ENCODE peak calls at places on chromosomes 12 and 14, in ten cellular contexts. R, O, B, Y, J, H, Q, P, T and C are unnamed samples.

GRCh38 chr14:53304726-53305381 is 151.7 kb upstream of the DDHD1 start:
- DNase-seq in H (no peak), J (no peak), O (peak), P (no peak), Y (no peak), T (no peak), Q (no peak), B (no peak), R (no peak), C (no peak)

GRCh38 chr12:56338643-56339422 is at the start of gene IL23A:
- DNase-seq in H (no peak), R (peak), P (no peak), O (no peak), J (peak), Q (no peak), Y (no peak), B (no peak), T (no peak), C (peak)

GRCh38 chr12:1532367-1532752 is 62.0 kb downstream of the FBXL14 start:
- DNase-seq in Q (no peak), J (no peak), T (no peak), P (no peak), B (no peak), O (no peak), R (no peak), H (no peak), Y (no peak), C (no peak)

GRCh38 chr12:47905313-47905730 is 528 bp upstream of the VDR start:
- DNase-seq in Y (peak), R (peak), T (no peak), H (no peak), P (peak), B (peak), O (no peak), Q (no peak), J (no peak), C (no peak)

GRCh38 chr12:45034861-45035265 is 16.0 kb downstream of the DBX2 start:
- DNase-seq in Q (no peak), H (no peak), Y (no peak), P (no peak), R (no peak), B (no peak), O (no peak), J (no peak), T (no peak), C (no peak)

GRCh38 chr14:105891631-105892452 is 365.5 kb downstream of the TMEM121 start:
- DNase-seq in Y (peak), P (peak), B (peak), O (no peak), H (no peak), T (no peak), J (no peak), R (no peak), Q (no peak), C (no peak)

GRCh38 chr12:98456583-98457573 is 58.5 kb upstream of the TMPO start:
- DNase-seq in H (peak), J (peak), Y (peak), T (no peak), Q (no peak), B (peak), P (peak), R (peak), O (no peak), C (no peak)

GRCh38 chr14:35336171-35337073 is 44.2 kb downstream of the PSMA6 start:
- DNase-seq in J (no peak), H (peak), Y (peak), O (peak), B (peak), R (peak), T (no peak), P (peak), Q (peak), C (no peak)

GRCh38 chr14:101716077-101716950 is 45.2 kb upstream of the PPP2R5C start:
- DNase-seq in J (no peak), H (no peak), R (no peak), Y (no peak), B (no peak), O (no peak), P (no peak), Q (no peak), T (no peak), C (no peak)

GRCh38 chr12:87280893-87281292 is 748.3 kb downstream of the C12orf50 start:
- DNase-seq in Q (no peak), T (no peak), H (no peak), R (no peak), J (no peak), B (no peak), O (no peak), Y (no peak), P (no peak), C (no peak)

GRCh38 chr12:110869035-110869434 is 22.2 kb downstream of the CCDC63 start:
- DNase-seq in J (no peak), B (no peak), R (no peak), P (no peak), T (no peak), Q (no peak), O (no peak), H (no peak), Y (no peak), C (no peak)

GRCh38 chr12:82817368-82817767 is 130.7 kb downstream of the TMTC2 start:
- DNase-seq in Y (no peak), P (no peak), O (no peak), R (no peak), B (no peak), H (no peak), T (no peak), J (no peak), Q (no peak), C (peak)

GRCh38 chr12:53452159-53453077 is 516 bp downstream of the PCBP2 start:
- DNase-seq in H (peak), B (peak), J (peak), Y (peak), Q (peak), P (peak), T (no peak), R (peak), O (peak), C (no peak)

GRCh38 chr14:74527736-74528280 is 34.2 kb downstream of the ISCA2 start:
- DNase-seq in Q (no peak), O (no peak), P (no peak), J (no peak), R (no peak), H (no peak), T (no peak), B (no peak), Y (no peak), C (no peak)

GRCh38 chr12:124700810-124701594 is 133.6 kb upstream of the NCOR2 start:
- DNase-seq in H (no peak), P (peak), Q (no peak), O (no peak), J (no peak), B (peak), R (peak), T (no peak), Y (no peak), C (no peak)

GRCh38 chr14:74217672-74218448 is 21.4 kb upstream of the VSX2 start:
- DNase-seq in B (peak), J (peak), Q (peak), T (no peak), P (peak), R (peak), O (peak), Y (peak), H (peak), C (no peak)

GRCh38 chr12:109797905-109798669 is 35.1 kb downstream of the TRPV4 start:
- DNase-seq in T (no peak), B (no peak), J (no peak), H (no peak), Q (no peak), Y (no peak), P (no peak), R (no peak), O (no peak), C (no peak)

GRCh38 chr14:70718383-70719123 is 76.8 kb downstream of the TTC9 start:
- DNase-seq in B (no peak), O (no peak), Q (no peak), R (no peak), P (no peak), Y (no peak), J (no peak), H (no peak), T (no peak), C (no peak)

GRCh38 chr12:24911284-24911791 is 37.6 kb downstream of the BCAT1 start:
- DNase-seq in T (no peak), Y (no peak), Q (peak), J (no peak), P (no peak), H (no peak), O (peak), R (peak), B (no peak), C (no peak)

GRCh38 chr14:64817631-64818030 is 62.1 kb downstream of the SPTB start:
- DNase-seq in Q (no peak), O (no peak), T (no peak), R (no peak), Y (no peak), P (no peak), J (no peak), H (no peak), B (no peak), C (no peak)

GRCh38 chr12:93786669-93787397 is 109.7 kb downstream of the CRADD start:
- DNase-seq in Q (no peak), H (no peak), J (no peak), R (no peak), B (no peak), O (no peak), T (no peak), Y (no peak), P (no peak), C (no peak)

GRCh38 chr12:113130457-113131135 is 5.0 kb downstream of the RASAL1 start:
- DNase-seq in P (peak), J (no peak), Y (no peak), T (no peak), H (peak), O (no peak), R (no peak), Q (no peak), B (no peak), C (no peak)

GRCh38 chr12:68092976-68093375 is 66.6 kb downstream of the IFNG start:
- DNase-seq in R (no peak), J (no peak), Y (no peak), P (no peak), T (no peak), B (no peak), Q (no peak), H (no peak), O (no peak), C (no peak)

GRCh38 chr12:120791669-120792176 is 66.1 kb downstream of the ACADS start:
- DNase-seq in T (no peak), B (no peak), R (no peak), O (no peak), P (no peak), Q (no peak), J (no peak), Y (no peak), H (no peak), C (no peak)

GRCh38 chr14:52949711-52950409 is 990 bp downstream of the FERMT2 start:
- DNase-seq in Y (peak), B (no peak), Q (peak), T (no peak), H (no peak), O (no peak), R (peak), P (no peak), J (no peak), C (no peak)

GRCh38 chr12:108442077-108442476 is 73.0 kb upstream of the FICD start:
- DNase-seq in Y (no peak), P (no peak), T (peak), O (no peak), H (no peak), R (no peak), B (no peak), J (no peak), Q (no peak), C (no peak)

GRCh38 chr12:48979602-48980388 is 1.7 kb downstream of the WNT1 start:
- DNase-seq in Y (no peak), B (no peak), T (no peak), R (no peak), O (no peak), P (no peak), J (peak), H (no peak), Q (no peak), C (no peak)

GRCh38 chr12:77943466-77943865 is 112.8 kb downstream of the NAV3 start:
- DNase-seq in J (no peak), P (no peak), R (no peak), Y (no peak), Q (peak), O (no peak), T (no peak), H (no peak), B (no peak), C (peak)

GRCh38 chr14:30826070-30826469 is 48.3 kb upstream of the COCH start:
- DNase-seq in Y (no peak), T (no peak), R (no peak), B (no peak), O (no peak), J (no peak), P (no peak), Q (no peak), H (no peak), C (no peak)

GRCh38 chr14:19874842-19875241 is at the start of gene OR4K2:
- DNase-seq in B (no peak), T (no peak), J (no peak), P (no peak), H (no peak), Y (no peak), R (no peak), O (no peak), Q (no peak), C (no peak)

GRCh38 chr12:69442894-69443293 is 27.3 kb upstream of the FRS2 start:
- DNase-seq in Y (no peak), J (no peak), H (no peak), B (no peak), T (no peak), R (no peak), O (peak), P (no peak), Q (peak), C (peak)

DNA sequence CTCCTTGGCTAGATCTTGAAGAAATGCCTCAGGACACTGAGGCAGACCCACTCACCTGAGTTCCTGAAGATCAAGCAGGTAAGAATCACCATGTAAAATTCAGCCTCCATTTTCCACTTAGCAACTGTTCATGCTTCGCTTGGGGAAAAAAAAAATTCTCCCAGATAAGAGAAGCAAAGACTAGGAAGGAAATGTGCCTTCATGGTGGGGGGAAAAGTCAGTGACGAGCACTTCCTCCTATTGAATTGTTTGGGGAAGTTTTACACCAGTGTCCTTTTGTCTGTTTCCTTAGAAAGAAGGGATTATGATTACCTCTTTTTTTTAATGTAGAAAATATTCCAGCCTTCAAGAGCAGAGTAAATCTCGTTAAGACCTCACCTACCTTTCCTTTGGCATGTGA is at the start of gene PTPRB:
- DNase-seq in P (no peak), J (no peak), Q (no peak), H (no peak), Y (no peak), B (no peak), T (no peak), O (no peak), R (no peak), C (no peak)
- H3K27ac ChIP-seq in P (peak), J (no peak), Q (no peak), H (no peak), Y (no peak), B (peak), T (no peak), O (no peak), R (no peak), C (no peak)

GRCh38 chr14:20989787-20990600 is at the start of gene METTL17:
- DNase-seq in Y (peak), H (peak), P (peak), B (peak), J (peak), T (peak), Q (peak), R (peak), O (peak), C (peak)

GRCh38 chr14:20989464-20989786 is 355 bp upstream of the METTL17 start:
- DNase-seq in H (no peak), T (no peak), Y (no peak), Q (no peak), J (no peak), O (no peak), P (no peak), B (no peak), R (no peak), C (no peak)

GRCh38 chr14:20986811-20987210 is 3.0 kb upstream of the METTL17 start:
- DNase-seq in Q (peak), B (no peak), R (peak), H (no peak), J (no peak), T (no peak), P (no peak), Y (no peak), O (peak), C (peak)

GRCh38 chr14:20988717-20989116 is 1.1 kb upstream of the METTL17 start:
- DNase-seq in O (no peak), Q (peak), Y (no peak), T (no peak), P (no peak), B (no peak), H (no peak), J (no peak), R (no peak), C (no peak)
- H3K27ac ChIP-seq in O (peak), Q (peak), Y (peak), T (no peak), P (peak), B (peak), H (peak), J (no peak), R (peak), C (peak)

GRCh38 chr14:82720431-82720830 is 1186.8 kb upstream of the SEL1L start:
- DNase-seq in P (no peak), J (no peak), B (no peak), Y (no peak), H (no peak), Q (no peak), R (no peak), T (no peak), O (no peak), C (no peak)
- H3K27ac ChIP-seq in P (no peak), J (no peak), B (no peak), Y (no peak), H (no peak), Q (no peak), R (no peak), T (no peak), O (no peak), C (no peak)

DNA sequence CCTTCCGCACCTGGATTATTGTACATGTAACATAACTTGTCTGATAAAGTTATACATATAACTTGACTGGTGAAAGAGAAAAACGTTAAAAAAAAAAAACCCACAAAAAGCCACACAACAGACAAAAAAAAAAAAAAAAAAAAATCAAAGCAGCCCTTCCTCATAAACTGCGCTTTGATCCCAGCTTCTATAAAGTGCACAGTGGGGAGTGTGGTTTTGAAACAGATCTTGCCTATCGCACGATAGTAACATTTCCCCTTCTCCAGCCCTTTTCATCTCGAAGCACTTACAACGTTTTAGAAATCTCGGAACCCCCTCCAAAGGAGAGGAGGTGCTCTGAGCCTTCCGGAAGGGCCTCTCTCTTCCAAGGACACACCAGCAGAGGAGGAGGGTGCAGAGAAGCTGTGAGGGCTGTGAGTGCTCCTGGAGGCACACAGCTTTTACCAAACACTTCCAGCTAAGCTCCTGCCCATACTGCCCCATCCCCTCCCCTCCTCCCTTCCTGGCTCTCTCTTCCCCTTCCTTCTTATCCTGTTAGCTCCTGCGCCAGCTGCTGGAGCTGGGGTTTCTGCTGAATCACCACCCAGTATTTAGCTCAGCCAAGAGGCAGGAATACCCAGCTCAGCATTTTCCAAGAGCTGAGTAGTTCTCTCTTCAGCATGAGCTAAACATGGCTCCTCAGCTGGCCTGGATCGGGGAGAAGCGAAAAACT is 28.4 kb downstream of the SLC7A8 start:
- DNase-seq in Q (peak), B (peak), T (peak), P (peak), R (peak), J (no peak), O (peak), H (no peak), Y (peak), C (peak)
- H3K27ac ChIP-seq in Q (no peak), B (peak), T (peak), P (peak), R (peak), J (no peak), O (peak), H (peak), Y (peak), C (peak)